ENCODE peak calls at places on chromosomes 1 and 21, in eight cellular contexts. M, U, Z, L, Y, I, X and D are unnamed samples.

GRCh38 chr1:201876148-201876547 is 12.6 kb upstream of the SHISA4 start:
- DNase-seq in M (no peak), Y (peak), U (no peak), Z (no peak), I (no peak), X (no peak), L (no peak), D (no peak)

GRCh38 chr21:23478381-23478780 is 2128.9 kb downstream of the MRPL39 start:
- DNase-seq in U (no peak), Y (no peak), I (no peak), L (no peak), Z (no peak), X (no peak), M (no peak), D (no peak)

GRCh38 chr21:41603476-41603875 is 95.5 kb upstream of the TMPRSS2 start:
- DNase-seq in Y (no peak), L (no peak), X (no peak), U (no peak), I (no peak), M (peak), Z (no peak), D (no peak)

GRCh38 chr21:35275776-35276175 is 226.7 kb upstream of the RUNX1 start:
- DNase-seq in U (no peak), Z (no peak), L (no peak), X (no peak), Y (no peak), I (no peak), M (no peak), D (no peak)

GRCh38 chr1:157312270-157312812 is 174.1 kb upstream of the ETV3 start:
- DNase-seq in U (peak), Y (no peak), M (no peak), X (no peak), I (no peak), Z (no peak), L (no peak), D (no peak)

GRCh38 chr21:30436986-30437385 is 3.1 kb upstream of the KRTAP15-1 start:
- DNase-seq in X (no peak), M (no peak), I (no peak), U (no peak), Z (no peak), L (no peak), Y (no peak), D (no peak)

GRCh38 chr1:188709146-188709545 is 1768.5 kb downstream of the BRINP3 start:
- DNase-seq in X (no peak), M (no peak), L (no peak), U (no peak), Z (no peak), Y (no peak), I (peak), D (no peak)

GRCh38 chr1:41882496-41882895 is 36.2 kb downstream of the HIVEP3 start:
- DNase-seq in I (no peak), Z (no peak), Y (no peak), L (no peak), U (no peak), X (no peak), M (no peak), D (no peak)

GRCh38 chr1:86537928-86538695 is 8.8 kb upstream of the CLCA4 start:
- DNase-seq in X (no peak), Z (no peak), Y (no peak), I (no peak), U (no peak), M (no peak), L (no peak), D (no peak)

GRCh38 chr1:162366149-162366548 is 10.5 kb downstream of the SPATA46 start:
- DNase-seq in X (no peak), I (no peak), Z (no peak), M (no peak), U (no peak), L (no peak), Y (no peak), D (no peak)

GRCh38 chr1:53076721-53077598 is 14.9 kb downstream of the PODN start:
- DNase-seq in Z (no peak), I (no peak), Y (no peak), U (no peak), L (no peak), X (no peak), M (peak), D (peak)